ENCODE peak calls at places on chromosomes 12 and 14, in five cellular contexts. A is hepatic stellate cell; N is NCI-H345; Q is ELR; U is stimulated activated CD4-positive, alpha-beta T cell treated with anti-CD3 and anti-CD28 coated beads, Interleukin-4, amount 100 ng/mL, for 48 hours. V is an unnamed sample.

GRCh38 chr14:24119691-24120090 is 4.9 kb upstream of the NRL start:
- DNase-seq in N (no peak), A (no peak), Q (no peak), U (no peak), V (no peak)

GRCh38 chr12:62130400-62130799 is 129.8 kb upstream of the USP15 start:
- DNase-seq in Q (no peak), U (no peak), A (no peak), N (no peak), V (no peak)

GRCh38 chr14:69828372-69828771 is 31.3 kb upstream of the SLC10A1 start:
- DNase-seq in U (no peak), Q (no peak), A (no peak), N (no peak), V (no peak)

GRCh38 chr12:94832780-94833760 is 170.4 kb downstream of the NDUFA12 start:
- DNase-seq in A (peak; percentile 48), U (no peak), Q (no peak), N (peak; percentile 25), V (no peak)

GRCh38 chr12:41142376-41142775 is 45.7 kb upstream of the PDZRN4 start:
- DNase-seq in A (no peak), U (no peak), Q (no peak), N (peak; percentile 16), V (no peak)

GRCh38 chr12:33876618-33877017 is 145.7 kb upstream of the ALG10 start:
- DNase-seq in N (no peak), U (no peak), A (no peak), Q (no peak), V (no peak)

GRCh38 chr14:34824256-34824655 is 50.9 kb downstream of the BAZ1A start:
- DNase-seq in N (no peak), U (no peak), A (no peak), Q (no peak), V (no peak)

GRCh38 chr14:91420686-91421085 is 3.1 kb upstream of the CCDC88C start:
- DNase-seq in N (no peak), Q (no peak), U (no peak), A (peak; percentile 0), V (no peak)

GRCh38 chr12:14373202-14373601 is 7.7 kb downstream of the ATF7IP start:
- DNase-seq in A (no peak), U (no peak), Q (peak; percentile 88), N (no peak), V (no peak)

GRCh38 chr14:58668848-58669480 is 31.2 kb downstream of the DACT1 start:
- DNase-seq in A (no peak), U (no peak), N (no peak), Q (no peak), V (no peak)

GRCh38 chr12:14239935-14240872 is 125.3 kb upstream of the ATF7IP start:
- DNase-seq in Q (no peak), N (no peak), U (no peak), A (no peak), V (peak; percentile 45)

GRCh38 chr14:64762044-64763034 is 58.1 kb downstream of the PLEKHG3 start:
- DNase-seq in N (peak; percentile 90), U (no peak), Q (peak; percentile 76), A (peak; percentile 90), V (no peak)

GRCh38 chr12:94616217-94616729 is 34.1 kb downstream of the TMCC3 start:
- DNase-seq in A (no peak), N (no peak), U (no peak), Q (peak; percentile 82), V (no peak)

GRCh38 chr12:130860311-130860710 is 11.6 kb upstream of the RAN start:
- DNase-seq in Q (no peak), N (no peak), A (no peak), U (no peak), V (no peak)

GRCh38 chr12:77855548-77855947 is 24.9 kb downstream of the NAV3 start:
- DNase-seq in N (no peak), Q (peak; percentile 15), A (no peak), U (no peak), V (no peak)

GRCh38 chr12:10016881-10017280 is 6.5 kb downstream of the CLEC12B start:
- DNase-seq in U (no peak), Q (peak; percentile 65), A (no peak), N (no peak), V (no peak)

GRCh38 chr14:75298187-75298985 is 19.8 kb downstream of the FOS start:
- DNase-seq in N (no peak), U (no peak), A (no peak), Q (no peak), V (no peak)

GRCh38 chr12:124445121-124445718 is 122.2 kb downstream of the NCOR2 start:
- DNase-seq in U (no peak), N (no peak), Q (no peak), A (no peak), V (no peak)

GRCh38 chr14:61343471-61343870 is 22.1 kb downstream of the PRKCH start:
- DNase-seq in A (no peak), N (no peak), Q (no peak), U (no peak), V (no peak)

GRCh38 chr12:132675753-132676152 is 11.4 kb downstream of the POLE start:
- DNase-seq in N (no peak), A (no peak), Q (no peak), U (no peak), V (no peak)

GRCh38 chr14:51211149-51211548 is 28.9 kb upstream of the TMX1 start:
- DNase-seq in U (no peak), A (no peak), Q (no peak), N (peak; percentile 79), V (no peak)

GRCh38 chr12:4806439-4807115 is 86.4 kb downstream of the GALNT8 start:
- DNase-seq in Q (no peak), N (no peak), U (no peak), A (no peak), V (no peak)

GRCh38 chr12:30874455-30875313 is 51.9 kb upstream of the TSPAN11 start:
- DNase-seq in Q (no peak), U (no peak), A (no peak), N (peak; percentile 84), V (no peak)

GRCh38 chr14:31270196-31270772 is 62.7 kb upstream of the HECTD1 start:
- DNase-seq in Q (peak; percentile 40), N (no peak), A (no peak), U (peak; percentile 5), V (no peak)

GRCh38 chr12:227923-228845 is 14.2 kb upstream of the SLC6A12 start:
- DNase-seq in U (no peak), A (no peak), Q (no peak), N (no peak), V (no peak)

GRCh38 chr14:92880851-92881250 is 42.1 kb upstream of the CHGA start:
- DNase-seq in U (no peak), A (peak; percentile 38), Q (peak; percentile 32), N (peak; percentile 76), V (no peak)

GRCh38 chr12:51419473-51420228 is 5.0 kb upstream of the SLC4A8 start:
- DNase-seq in N (peak; percentile 94), U (no peak), A (peak; percentile 26), Q (no peak), V (no peak)

GRCh38 chr12:5716221-5716620 is 228.8 kb downstream of the ANO2 start:
- DNase-seq in A (no peak), U (no peak), N (no peak), Q (peak; percentile 25), V (no peak)

GRCh38 chr12:121893901-121894540 is 5.4 kb downstream of the PSMD9 start:
- DNase-seq in U (no peak), Q (peak; percentile 80), N (peak; percentile 22), A (peak; percentile 78), V (no peak)

GRCh38 chr14:102608064-102608446 is 15.6 kb downstream of the RCOR1 start:
- DNase-seq in U (no peak), N (no peak), A (no peak), Q (no peak), V (no peak)

GRCh38 chr12:124259168-124260066 is 35.5 kb upstream of the RFLNA start:
- DNase-seq in U (no peak), N (no peak), Q (peak; percentile 6), A (no peak), V (no peak)

GRCh38 chr12:109578330-109578927 is 4.8 kb downstream of the MVK start:
- DNase-seq in A (no peak), N (no peak), U (no peak), Q (no peak), V (no peak)

GRCh38 chr12:103758310-103759089 is 82.5 kb downstream of the NT5DC3 start:
- DNase-seq in Q (no peak), U (no peak), N (no peak), A (no peak), V (no peak)

GRCh38 chr14:64293976-64294671 is at the start of gene ESR2:
- DNase-seq in N (peak; percentile 39), U (no peak), A (peak; percentile 45), Q (peak; percentile 32), V (peak; percentile 60)

GRCh38 chr14:92531151-92531873 is 17.7 kb downstream of the RIN3 start:
- DNase-seq in N (no peak), U (no peak), A (no peak), Q (no peak), V (peak; percentile 41)